ENCODE peak calls at places on chromosomes 3 and 15, in five cellular contexts. One of them, this sample, is unnamed.

GRCh38 chr3:129003578-129004112 is 2.5 kb downstream of the EFCC1 start:
- DNase-seq in AG09309: no peak
- DNase-seq in SJSA1: no peak
- DNase-seq in naive thymus-derived CD8-positive, alpha-beta T cell: peak
- DNase-seq in globus pallidus: no peak
- DNase-seq in this sample: no peak

GRCh38 chr3:62293051-62293780 is 80.1 kb downstream of the FEZF2 start:
- DNase-seq in SJSA1: no peak
- DNase-seq in globus pallidus: no peak
- DNase-seq in AG09309: no peak
- DNase-seq in naive thymus-derived CD8-positive, alpha-beta T cell: no peak
- DNase-seq in this sample: no peak

GRCh38 chr3:55189359-55189801 is 261.5 kb upstream of the LRTM1 start:
- DNase-seq in globus pallidus: no peak
- DNase-seq in AG09309: peak
- DNase-seq in SJSA1: peak
- DNase-seq in naive thymus-derived CD8-positive, alpha-beta T cell: no peak
- DNase-seq in this sample: peak

GRCh38 chr3:154122096-154122911 is 1.1 kb downstream of the ARHGEF26 start:
- DNase-seq in AG09309: no peak
- DNase-seq in globus pallidus: no peak
- DNase-seq in naive thymus-derived CD8-positive, alpha-beta T cell: no peak
- DNase-seq in SJSA1: no peak
- DNase-seq in this sample: no peak

GRCh38 chr3:14523792-14524191 is 16.4 kb downstream of the GRIP2 start:
- DNase-seq in AG09309: peak
- DNase-seq in naive thymus-derived CD8-positive, alpha-beta T cell: no peak
- DNase-seq in globus pallidus: no peak
- DNase-seq in SJSA1: no peak
- DNase-seq in this sample: no peak

GRCh38 chr3:66140106-66140505 is 80.7 kb upstream of the SLC25A26 start:
- DNase-seq in SJSA1: no peak
- DNase-seq in naive thymus-derived CD8-positive, alpha-beta T cell: no peak
- DNase-seq in AG09309: no peak
- DNase-seq in globus pallidus: no peak
- DNase-seq in this sample: no peak

GRCh38 chr15:25784876-25785642 is 78.1 kb downstream of the ATP10A start:
- DNase-seq in AG09309: peak
- DNase-seq in naive thymus-derived CD8-positive, alpha-beta T cell: no peak
- DNase-seq in SJSA1: peak
- DNase-seq in globus pallidus: no peak
- DNase-seq in this sample: no peak

GRCh38 chr15:40244961-40245523 is 6.2 kb downstream of the PAK6 start:
- DNase-seq in globus pallidus: no peak
- DNase-seq in SJSA1: no peak
- DNase-seq in AG09309: no peak
- DNase-seq in naive thymus-derived CD8-positive, alpha-beta T cell: no peak
- DNase-seq in this sample: no peak

GRCh38 chr15:90142216-90143175 is 40.2 kb upstream of the IDH2 start:
- DNase-seq in naive thymus-derived CD8-positive, alpha-beta T cell: peak
- DNase-seq in SJSA1: no peak
- DNase-seq in globus pallidus: no peak
- DNase-seq in AG09309: no peak
- DNase-seq in this sample: no peak

GRCh38 chr3:85740561-85740960 is 781.8 kb downstream of the CADM2 start:
- DNase-seq in AG09309: no peak
- DNase-seq in naive thymus-derived CD8-positive, alpha-beta T cell: no peak
- DNase-seq in globus pallidus: no peak
- DNase-seq in SJSA1: no peak
- DNase-seq in this sample: no peak

GRCh38 chr15:69424001-69424400 is 9.9 kb downstream of the KIF23 start:
- DNase-seq in SJSA1: no peak
- DNase-seq in AG09309: no peak
- DNase-seq in globus pallidus: no peak
- DNase-seq in naive thymus-derived CD8-positive, alpha-beta T cell: no peak
- DNase-seq in this sample: no peak

GRCh38 chr3:131163-131889 is 65.2 kb upstream of the CHL1 start:
- DNase-seq in SJSA1: no peak
- DNase-seq in globus pallidus: no peak
- DNase-seq in AG09309: no peak
- DNase-seq in naive thymus-derived CD8-positive, alpha-beta T cell: no peak
- DNase-seq in this sample: no peak

GRCh38 chr15:59039225-59039624 is 51.8 kb downstream of the RNF111 start:
- DNase-seq in SJSA1: no peak
- DNase-seq in naive thymus-derived CD8-positive, alpha-beta T cell: no peak
- DNase-seq in AG09309: no peak
- DNase-seq in globus pallidus: no peak
- DNase-seq in this sample: no peak

GRCh38 chr3:197749601-197750395 is at the start of gene FYTTD1:
- DNase-seq in globus pallidus: peak
- DNase-seq in naive thymus-derived CD8-positive, alpha-beta T cell: peak
- DNase-seq in SJSA1: peak
- DNase-seq in AG09309: no peak
- DNase-seq in this sample: peak

GRCh38 chr15:98503970-98504369 is 144.4 kb upstream of the IGF1R start:
- DNase-seq in AG09309: peak
- DNase-seq in globus pallidus: no peak
- DNase-seq in SJSA1: peak
- DNase-seq in naive thymus-derived CD8-positive, alpha-beta T cell: no peak
- DNase-seq in this sample: no peak

GRCh38 chr15:40240619-40241304 is 1.9 kb downstream of the PAK6 start:
- DNase-seq in globus pallidus: no peak
- DNase-seq in naive thymus-derived CD8-positive, alpha-beta T cell: no peak
- DNase-seq in SJSA1: no peak
- DNase-seq in AG09309: no peak
- DNase-seq in this sample: no peak

GRCh38 chr3:63674586-63674985 is 22.1 kb downstream of the SNTN start:
- DNase-seq in AG09309: no peak
- DNase-seq in SJSA1: no peak
- DNase-seq in naive thymus-derived CD8-positive, alpha-beta T cell: no peak
- DNase-seq in globus pallidus: no peak
- DNase-seq in this sample: no peak

GRCh38 chr3:168087539-168087938 is 8.2 kb downstream of the GOLIM4 start:
- DNase-seq in SJSA1: no peak
- DNase-seq in naive thymus-derived CD8-positive, alpha-beta T cell: no peak
- DNase-seq in globus pallidus: no peak
- DNase-seq in AG09309: no peak
- DNase-seq in this sample: no peak

GRCh38 chr3:119013951-119014350 is 20.7 kb downstream of the IGSF11 start:
- DNase-seq in naive thymus-derived CD8-positive, alpha-beta T cell: no peak
- DNase-seq in AG09309: no peak
- DNase-seq in globus pallidus: no peak
- DNase-seq in SJSA1: no peak
- DNase-seq in this sample: no peak

GRCh38 chr3:100913870-100914654 is 79.2 kb downstream of the ABI3BP start:
- DNase-seq in SJSA1: no peak
- DNase-seq in naive thymus-derived CD8-positive, alpha-beta T cell: no peak
- DNase-seq in globus pallidus: no peak
- DNase-seq in AG09309: no peak
- DNase-seq in this sample: no peak

GRCh38 chr3:30227571-30228301 is 378.7 kb upstream of the TGFBR2 start:
- DNase-seq in naive thymus-derived CD8-positive, alpha-beta T cell: no peak
- DNase-seq in SJSA1: no peak
- DNase-seq in AG09309: peak
- DNase-seq in globus pallidus: no peak
- DNase-seq in this sample: peak

GRCh38 chr3:29186982-29187718 is 93.7 kb upstream of the RBMS3 start:
- DNase-seq in SJSA1: peak
- DNase-seq in globus pallidus: no peak
- DNase-seq in naive thymus-derived CD8-positive, alpha-beta T cell: no peak
- DNase-seq in AG09309: peak
- DNase-seq in this sample: peak

GRCh38 chr3:177760803-177761202 is 563.5 kb upstream of the TBL1XR1 start:
- DNase-seq in globus pallidus: no peak
- DNase-seq in SJSA1: no peak
- DNase-seq in AG09309: peak
- DNase-seq in naive thymus-derived CD8-positive, alpha-beta T cell: no peak
- DNase-seq in this sample: no peak

GRCh38 chr3:29333520-29333919 is 52.6 kb downstream of the RBMS3 start:
- DNase-seq in SJSA1: no peak
- DNase-seq in AG09309: no peak
- DNase-seq in naive thymus-derived CD8-positive, alpha-beta T cell: no peak
- DNase-seq in globus pallidus: no peak
- DNase-seq in this sample: no peak

GRCh38 chr3:142117052-142117451 is 32.3 kb downstream of the TFDP2 start:
- DNase-seq in globus pallidus: no peak
- DNase-seq in SJSA1: no peak
- DNase-seq in naive thymus-derived CD8-positive, alpha-beta T cell: no peak
- DNase-seq in AG09309: no peak
- DNase-seq in this sample: no peak

GRCh38 chr3:131501949-131502348 is 822 bp downstream of the MRPL3 start:
- DNase-seq in AG09309: no peak
- DNase-seq in SJSA1: no peak
- DNase-seq in globus pallidus: no peak
- DNase-seq in naive thymus-derived CD8-positive, alpha-beta T cell: no peak
- DNase-seq in this sample: no peak

GRCh38 chr15:69797615-69798014 is 300.1 kb downstream of the TLE3 start:
- DNase-seq in globus pallidus: no peak
- DNase-seq in naive thymus-derived CD8-positive, alpha-beta T cell: no peak
- DNase-seq in SJSA1: no peak
- DNase-seq in AG09309: no peak
- DNase-seq in this sample: no peak

GRCh38 chr15:70289191-70289955 is 191.7 kb upstream of the TLE3 start:
- DNase-seq in AG09309: no peak
- DNase-seq in SJSA1: no peak
- DNase-seq in naive thymus-derived CD8-positive, alpha-beta T cell: no peak
- DNase-seq in globus pallidus: no peak
- DNase-seq in this sample: no peak

GRCh38 chr15:29074045-29074444 is 188.3 kb downstream of the APBA2 start:
- DNase-seq in globus pallidus: no peak
- DNase-seq in SJSA1: no peak
- DNase-seq in AG09309: no peak
- DNase-seq in naive thymus-derived CD8-positive, alpha-beta T cell: no peak
- DNase-seq in this sample: no peak

GRCh38 chr3:69088033-69088432 is 3.3 kb downstream of the ARL6IP5 start:
- DNase-seq in SJSA1: no peak
- DNase-seq in naive thymus-derived CD8-positive, alpha-beta T cell: no peak
- DNase-seq in AG09309: no peak
- DNase-seq in globus pallidus: no peak
- DNase-seq in this sample: no peak

GRCh38 chr3:186109897-186110803 is 1.3 kb upstream of the ETV5 start:
- DNase-seq in AG09309: no peak
- DNase-seq in naive thymus-derived CD8-positive, alpha-beta T cell: no peak
- DNase-seq in globus pallidus: no peak
- DNase-seq in SJSA1: peak
- DNase-seq in this sample: no peak

GRCh38 chr15:52234596-52235541 is 43.7 kb upstream of the GNB5 start:
- DNase-seq in AG09309: no peak
- DNase-seq in naive thymus-derived CD8-positive, alpha-beta T cell: no peak
- DNase-seq in globus pallidus: no peak
- DNase-seq in SJSA1: no peak
- DNase-seq in this sample: no peak

GRCh38 chr3:46993986-46994385 is 14.5 kb downstream of the NBEAL2 start:
- DNase-seq in naive thymus-derived CD8-positive, alpha-beta T cell: no peak
- DNase-seq in SJSA1: no peak
- DNase-seq in globus pallidus: no peak
- DNase-seq in AG09309: no peak
- DNase-seq in this sample: no peak